ENCODE peak calls at places on chromosomes 12 and 14, in ten cellular contexts. O, B, J, V, D, W, F, S, K and Q are unnamed samples.

GRCh38 chr14:100292776-100293461 is 13.3 kb downstream of the SLC25A29 start:
- DNase-seq in J (peak), W (no peak), O (no peak), K (no peak), F (no peak), B (no peak), V (no peak), D (no peak), S (no peak), Q (peak)

GRCh38 chr12:57522887-57523705 is 472 bp downstream of the MBD6 start:
- DNase-seq in K (peak), W (peak), B (peak), F (peak), S (peak), D (no peak), O (peak), V (no peak), J (peak), Q (peak)

GRCh38 chr14:60931206-60931605 is 49.7 kb downstream of the TRMT5 start:
- DNase-seq in O (no peak), V (no peak), K (peak), D (peak), B (no peak), F (no peak), J (no peak), S (no peak), W (no peak), Q (no peak)

GRCh38 chr12:67305544-67305943 is 36.4 kb downstream of the CAND1 start:
- DNase-seq in J (no peak), V (no peak), F (no peak), S (no peak), D (no peak), O (no peak), B (no peak), K (no peak), W (no peak), Q (no peak)

GRCh38 chr12:51189790-51190355 is 16.9 kb upstream of the TFCP2 start:
- DNase-seq in K (no peak), F (no peak), V (no peak), B (no peak), D (no peak), O (no peak), J (no peak), S (no peak), W (no peak), Q (no peak)

GRCh38 chr12:124359671-124360581 is 65.0 kb downstream of the RFLNA start:
- DNase-seq in S (peak), V (no peak), D (peak), J (no peak), B (peak), K (no peak), W (no peak), O (no peak), F (no peak), Q (peak)

GRCh38 chr14:93008381-93008780 is 85.4 kb downstream of the CHGA start:
- DNase-seq in V (no peak), B (peak), J (no peak), S (peak), F (no peak), D (no peak), K (no peak), W (no peak), O (no peak), Q (no peak)

GRCh38 chr14:96741151-96741977 is 55.8 kb upstream of the VRK1 start:
- DNase-seq in W (no peak), K (peak), F (peak), S (no peak), J (peak), B (peak), D (peak), V (no peak), O (peak), Q (no peak)

GRCh38 chr12:21828111-21828775 is 53.7 kb upstream of the KCNJ8 start:
- DNase-seq in K (no peak), B (peak), W (no peak), O (no peak), D (no peak), J (no peak), V (no peak), F (peak), S (peak), Q (peak)